ENCODE peak calls at places on chromosomes 4 and X, in ten cellular contexts. Y is activated CD4-positive, alpha-beta T cell treated with anti-CD3 and anti-CD28 coated beads, Interleukin-2, amount 10 ng/mL, durations not matched to agents 7 days and 5 days; H is HTR-8/SVneo; M is lung microvascular endothelial cell; S is NCI-H1092 treated with DMSO at 0.1 percent for 48 hours; J is body of pancreas; V is foreskin fibroblast; T is GM13977; E is WTC11; N is posterior vena cava. L is an unnamed sample.

GRCh38 chr4:175273995-175274753 is 356.0 kb downstream of the ADAM29 start:
- DNase-seq in T (no peak), S (no peak), E (no peak), H (peak), J (no peak), M (no peak), V (peak), N (no peak), Y (no peak), L (no peak)

GRCh38 chr4:41332666-41333065 is 75.9 kb downstream of the UCHL1 start:
- DNase-seq in V (no peak), S (no peak), N (no peak), M (no peak), T (no peak), E (no peak), J (no peak), Y (no peak), H (no peak), L (no peak)

GRCh38 chr4:24885342-24885741 is 27.5 kb downstream of the CCDC149 start:
- DNase-seq in H (no peak), S (no peak), M (no peak), J (peak), N (no peak), T (no peak), Y (no peak), E (no peak), V (no peak), L (no peak)

GRCh38 chr4:10006236-10006603 is 15.1 kb downstream of the SLC2A9 start:
- DNase-seq in Y (no peak), T (no peak), V (peak), M (peak), N (no peak), J (peak), H (no peak), S (peak), E (no peak), L (peak)

GRCh38 chr4:125827338-125828074 is 512.8 kb downstream of the FAT4 start:
- DNase-seq in H (no peak), V (no peak), N (no peak), M (no peak), E (no peak), S (no peak), T (no peak), Y (no peak), J (no peak), L (no peak)

GRCh38 chr4:184937030-184937710 is 81.1 kb upstream of the HELT start:
- DNase-seq in S (no peak), N (no peak), J (peak), H (no peak), T (no peak), M (no peak), Y (no peak), E (no peak), V (no peak), L (no peak)

GRCh38 chrX:132165005-132165404 is 37.2 kb upstream of the FRMD7 start:
- DNase-seq in N (no peak), V (no peak), Y (no peak), H (no peak), S (no peak), E (no peak), J (no peak), M (no peak), T (no peak), L (no peak)

GRCh38 chrX:154990496-154990895 is 32.0 kb downstream of the F8 start:
- DNase-seq in J (no peak), N (no peak), H (no peak), S (no peak), M (no peak), Y (no peak), V (no peak), T (no peak), E (no peak), L (no peak)

GRCh38 chrX:149522914-149523313 is 17.8 kb upstream of the IDS start:
- DNase-seq in H (no peak), T (no peak), N (no peak), E (no peak), S (no peak), M (no peak), J (peak), Y (no peak), V (no peak), L (no peak)

GRCh38 chr4:176230827-176231226 is 35.4 kb upstream of the SPATA4 start:
- DNase-seq in N (no peak), H (no peak), V (no peak), J (no peak), S (no peak), Y (no peak), M (no peak), E (no peak), T (no peak), L (no peak)

GRCh38 chr4:26729547-26729946 is 131.1 kb upstream of the STIM2 start:
- DNase-seq in H (no peak), M (no peak), E (no peak), Y (no peak), V (no peak), N (no peak), T (no peak), S (no peak), J (no peak), L (no peak)

GRCh38 chr4:141121768-141122415 is 11.4 kb downstream of the RNF150 start:
- DNase-seq in J (no peak), E (no peak), N (no peak), T (no peak), V (no peak), M (no peak), Y (no peak), S (no peak), H (no peak), L (no peak)

GRCh38 chr4:154560824-154561231 is 2.0 kb upstream of the FGB start:
- DNase-seq in Y (no peak), N (no peak), E (no peak), H (no peak), V (peak), J (no peak), T (no peak), M (no peak), S (no peak), L (no peak)

GRCh38 chrX:39984191-39984956 is 113.4 kb downstream of the BCOR start:
- DNase-seq in S (no peak), Y (no peak), N (peak), E (no peak), T (no peak), H (no peak), J (no peak), M (no peak), V (peak), L (no peak)

GRCh38 chr4:13588954-13589353 is 38.6 kb downstream of the BOD1L1 start:
- DNase-seq in V (no peak), E (no peak), J (no peak), Y (no peak), N (no peak), T (no peak), H (no peak), M (no peak), S (no peak), L (no peak)

GRCh38 chr4:55503164-55503563 is 43.5 kb downstream of the CLOCK start:
- DNase-seq in V (peak), Y (no peak), T (no peak), J (no peak), N (no peak), M (peak), E (no peak), S (no peak), H (peak), L (no peak)

GRCh38 chr4:75634951-75635350 is 4.6 kb upstream of the CDKL2 start:
- DNase-seq in N (no peak), Y (no peak), J (no peak), V (peak), E (no peak), S (no peak), T (no peak), M (no peak), H (no peak), L (no peak)

GRCh38 chr4:9765091-9765490 is 16.3 kb upstream of the DRD5 start:
- DNase-seq in V (peak), H (no peak), E (peak), J (peak), S (no peak), T (peak), N (no peak), Y (no peak), M (peak), L (no peak)

GRCh38 chrX:40340116-40340515 is 240.7 kb upstream of the ATP6AP2 start:
- DNase-seq in M (no peak), J (no peak), Y (no peak), N (no peak), S (no peak), E (no peak), T (no peak), H (no peak), V (no peak), L (no peak)

GRCh38 chr4:41318839-41319530 is 62.3 kb downstream of the UCHL1 start:
- DNase-seq in H (peak), J (no peak), S (no peak), M (peak), N (no peak), E (no peak), Y (no peak), T (no peak), V (peak), L (peak)

GRCh38 chr4:2408401-2408958 is 10.0 kb downstream of the ZFYVE28 start:
- DNase-seq in J (no peak), V (no peak), N (no peak), E (peak), T (no peak), M (no peak), Y (no peak), H (no peak), S (no peak), L (peak)

GRCh38 chrX:31423575-31424284 is 351.9 kb upstream of the FTHL17 start:
- DNase-seq in Y (peak), T (peak), N (no peak), S (peak), E (peak), H (peak), M (peak), J (peak), V (peak), L (peak)

GRCh38 chrX:46648660-46649059 is 75.1 kb downstream of the CHST7 start:
- DNase-seq in J (no peak), S (no peak), E (no peak), T (no peak), H (no peak), V (no peak), Y (no peak), N (no peak), M (no peak), L (no peak)

GRCh38 chrX:130848763-130849162 is 54.2 kb downstream of the ENOX2 start:
- DNase-seq in S (no peak), E (no peak), V (no peak), N (no peak), T (no peak), Y (no peak), J (no peak), H (no peak), M (no peak), L (no peak)